ENCODE peak calls at places on chromosomes 3 and 15, in ten cellular contexts. One of them, this sample, is unnamed.

GRCh38 chr3:126685493-126685892 is 18.5 kb upstream of the CHCHD6 start:
- DNase-seq in aorta: no peak
- DNase-seq in left cardiac atrium: no peak
- DNase-seq in activated naive CD8-positive, alpha-beta T cell treated with anti-CD3 and anti-CD28 coated beads, Interleukin-2, amount 50 U/mL, for 16 hours: no peak
- DNase-seq in foreskin keratinocyte: no peak
- DNase-seq in neural progenitor cell: no peak
- DNase-seq in SHP77 treated with DMSO at 0.1 percent for 48 hours: no peak
- DNase-seq in glutamatergic neuron: no peak
- DNase-seq in HL-60: no peak
- DNase-seq in HEK293T: no peak
- DNase-seq in this sample: no peak

GRCh38 chr15:75028991-75029377 is 5.6 kb downstream of the PPCDC start:
- DNase-seq in aorta: no peak
- DNase-seq in left cardiac atrium: no peak
- DNase-seq in activated naive CD8-positive, alpha-beta T cell treated with anti-CD3 and anti-CD28 coated beads, Interleukin-2, amount 50 U/mL, for 16 hours: no peak
- DNase-seq in foreskin keratinocyte: no peak
- DNase-seq in neural progenitor cell: no peak
- DNase-seq in SHP77 treated with DMSO at 0.1 percent for 48 hours: no peak
- DNase-seq in glutamatergic neuron: no peak
- DNase-seq in HL-60: no peak
- DNase-seq in HEK293T: no peak
- DNase-seq in this sample: no peak

GRCh38 chr3:96430019-96430541 is 384.3 kb upstream of the EPHA6 start:
- DNase-seq in aorta: no peak
- DNase-seq in left cardiac atrium: no peak
- DNase-seq in activated naive CD8-positive, alpha-beta T cell treated with anti-CD3 and anti-CD28 coated beads, Interleukin-2, amount 50 U/mL, for 16 hours: no peak
- DNase-seq in foreskin keratinocyte: peak; percentile 46
- DNase-seq in neural progenitor cell: no peak
- DNase-seq in SHP77 treated with DMSO at 0.1 percent for 48 hours: no peak
- DNase-seq in glutamatergic neuron: no peak
- DNase-seq in HL-60: no peak
- DNase-seq in HEK293T: no peak
- DNase-seq in this sample: no peak

GRCh38 chr3:113240841-113241240 is 29.5 kb downstream of the BOC start:
- DNase-seq in aorta: no peak
- DNase-seq in left cardiac atrium: no peak
- DNase-seq in activated naive CD8-positive, alpha-beta T cell treated with anti-CD3 and anti-CD28 coated beads, Interleukin-2, amount 50 U/mL, for 16 hours: no peak
- DNase-seq in foreskin keratinocyte: no peak
- DNase-seq in neural progenitor cell: no peak
- DNase-seq in SHP77 treated with DMSO at 0.1 percent for 48 hours: no peak
- DNase-seq in glutamatergic neuron: no peak
- DNase-seq in HL-60: no peak
- DNase-seq in HEK293T: no peak
- DNase-seq in this sample: no peak

GRCh38 chr3:121330586-121330985 is 215.2 kb downstream of the POLQ start:
- DNase-seq in aorta: no peak
- DNase-seq in left cardiac atrium: no peak
- DNase-seq in activated naive CD8-positive, alpha-beta T cell treated with anti-CD3 and anti-CD28 coated beads, Interleukin-2, amount 50 U/mL, for 16 hours: no peak
- DNase-seq in foreskin keratinocyte: no peak
- DNase-seq in neural progenitor cell: no peak
- DNase-seq in SHP77 treated with DMSO at 0.1 percent for 48 hours: no peak
- DNase-seq in glutamatergic neuron: no peak
- DNase-seq in HL-60: no peak
- DNase-seq in HEK293T: no peak
- DNase-seq in this sample: no peak

GRCh38 chr3:180059351-180059750 is 22.6 kb upstream of the PEX5L start:
- DNase-seq in aorta: no peak
- DNase-seq in left cardiac atrium: no peak
- DNase-seq in activated naive CD8-positive, alpha-beta T cell treated with anti-CD3 and anti-CD28 coated beads, Interleukin-2, amount 50 U/mL, for 16 hours: no peak
- DNase-seq in foreskin keratinocyte: peak; percentile 47
- DNase-seq in neural progenitor cell: no peak
- DNase-seq in SHP77 treated with DMSO at 0.1 percent for 48 hours: no peak
- DNase-seq in glutamatergic neuron: no peak
- DNase-seq in HL-60: no peak
- DNase-seq in HEK293T: no peak
- DNase-seq in this sample: no peak

GRCh38 chr3:195847061-195847950 is 35.6 kb upstream of the MUC4 start:
- DNase-seq in aorta: no peak
- DNase-seq in left cardiac atrium: no peak
- DNase-seq in activated naive CD8-positive, alpha-beta T cell treated with anti-CD3 and anti-CD28 coated beads, Interleukin-2, amount 50 U/mL, for 16 hours: no peak
- DNase-seq in foreskin keratinocyte: no peak
- DNase-seq in neural progenitor cell: no peak
- DNase-seq in SHP77 treated with DMSO at 0.1 percent for 48 hours: no peak
- DNase-seq in glutamatergic neuron: no peak
- DNase-seq in HL-60: no peak
- DNase-seq in HEK293T: no peak
- DNase-seq in this sample: no peak

GRCh38 chr3:155746703-155747102 is 1.8 kb upstream of the PLCH1 start:
- DNase-seq in aorta: no peak
- DNase-seq in left cardiac atrium: no peak
- DNase-seq in activated naive CD8-positive, alpha-beta T cell treated with anti-CD3 and anti-CD28 coated beads, Interleukin-2, amount 50 U/mL, for 16 hours: no peak
- DNase-seq in foreskin keratinocyte: no peak
- DNase-seq in neural progenitor cell: peak; percentile 37
- DNase-seq in SHP77 treated with DMSO at 0.1 percent for 48 hours: no peak
- DNase-seq in glutamatergic neuron: no peak
- DNase-seq in HL-60: no peak
- DNase-seq in HEK293T: no peak
- DNase-seq in this sample: no peak

GRCh38 chr3:185729335-185729715 is 95.5 kb downstream of the IGF2BP2 start:
- DNase-seq in aorta: no peak
- DNase-seq in left cardiac atrium: no peak
- DNase-seq in activated naive CD8-positive, alpha-beta T cell treated with anti-CD3 and anti-CD28 coated beads, Interleukin-2, amount 50 U/mL, for 16 hours: no peak
- DNase-seq in foreskin keratinocyte: peak; percentile 92
- DNase-seq in neural progenitor cell: no peak
- DNase-seq in SHP77 treated with DMSO at 0.1 percent for 48 hours: no peak
- DNase-seq in glutamatergic neuron: no peak
- DNase-seq in HL-60: peak; percentile 41
- DNase-seq in HEK293T: no peak
- DNase-seq in this sample: no peak

GRCh38 chr15:38193496-38193895 is 59.1 kb upstream of the SPRED1 start:
- DNase-seq in aorta: no peak
- DNase-seq in left cardiac atrium: no peak
- DNase-seq in activated naive CD8-positive, alpha-beta T cell treated with anti-CD3 and anti-CD28 coated beads, Interleukin-2, amount 50 U/mL, for 16 hours: no peak
- DNase-seq in foreskin keratinocyte: no peak
- DNase-seq in neural progenitor cell: no peak
- DNase-seq in SHP77 treated with DMSO at 0.1 percent for 48 hours: no peak
- DNase-seq in glutamatergic neuron: no peak
- DNase-seq in HL-60: no peak
- DNase-seq in HEK293T: no peak
- DNase-seq in this sample: no peak

GRCh38 chr15:48096813-48097212 is 24.0 kb upstream of the SLC24A5 start:
- DNase-seq in aorta: no peak
- DNase-seq in left cardiac atrium: no peak
- DNase-seq in activated naive CD8-positive, alpha-beta T cell treated with anti-CD3 and anti-CD28 coated beads, Interleukin-2, amount 50 U/mL, for 16 hours: no peak
- DNase-seq in foreskin keratinocyte: peak; percentile 96
- DNase-seq in neural progenitor cell: no peak
- DNase-seq in SHP77 treated with DMSO at 0.1 percent for 48 hours: no peak
- DNase-seq in glutamatergic neuron: no peak
- DNase-seq in HL-60: no peak
- DNase-seq in HEK293T: no peak
- DNase-seq in this sample: no peak

GRCh38 chr15:81072551-81072950 is 61.5 kb upstream of the CFAP161 start:
- DNase-seq in aorta: no peak
- DNase-seq in left cardiac atrium: no peak
- DNase-seq in activated naive CD8-positive, alpha-beta T cell treated with anti-CD3 and anti-CD28 coated beads, Interleukin-2, amount 50 U/mL, for 16 hours: no peak
- DNase-seq in foreskin keratinocyte: peak; percentile 5
- DNase-seq in neural progenitor cell: no peak
- DNase-seq in SHP77 treated with DMSO at 0.1 percent for 48 hours: no peak
- DNase-seq in glutamatergic neuron: no peak
- DNase-seq in HL-60: no peak
- DNase-seq in HEK293T: no peak
- DNase-seq in this sample: no peak

GRCh38 chr3:179826247-179826637 is 173.4 kb downstream of the USP13 start:
- DNase-seq in aorta: no peak
- DNase-seq in left cardiac atrium: no peak
- DNase-seq in activated naive CD8-positive, alpha-beta T cell treated with anti-CD3 and anti-CD28 coated beads, Interleukin-2, amount 50 U/mL, for 16 hours: no peak
- DNase-seq in foreskin keratinocyte: no peak
- DNase-seq in neural progenitor cell: no peak
- DNase-seq in SHP77 treated with DMSO at 0.1 percent for 48 hours: no peak
- DNase-seq in glutamatergic neuron: no peak
- DNase-seq in HL-60: no peak
- DNase-seq in HEK293T: no peak
- DNase-seq in this sample: no peak

GRCh38 chr3:32913790-32914446 is 37.5 kb upstream of the CCR4 start:
- DNase-seq in aorta: peak; percentile 82
- DNase-seq in left cardiac atrium: peak; percentile 41
- DNase-seq in activated naive CD8-positive, alpha-beta T cell treated with anti-CD3 and anti-CD28 coated beads, Interleukin-2, amount 50 U/mL, for 16 hours: no peak
- DNase-seq in foreskin keratinocyte: peak; percentile 85
- DNase-seq in neural progenitor cell: no peak
- DNase-seq in SHP77 treated with DMSO at 0.1 percent for 48 hours: no peak
- DNase-seq in glutamatergic neuron: no peak
- DNase-seq in HL-60: no peak
- DNase-seq in HEK293T: no peak
- DNase-seq in this sample: no peak

GRCh38 chr3:73484656-73485248 is 140.0 kb downstream of the PDZRN3 start:
- DNase-seq in aorta: no peak
- DNase-seq in left cardiac atrium: no peak
- DNase-seq in activated naive CD8-positive, alpha-beta T cell treated with anti-CD3 and anti-CD28 coated beads, Interleukin-2, amount 50 U/mL, for 16 hours: no peak
- DNase-seq in foreskin keratinocyte: peak; percentile 2
- DNase-seq in neural progenitor cell: no peak
- DNase-seq in SHP77 treated with DMSO at 0.1 percent for 48 hours: no peak
- DNase-seq in glutamatergic neuron: no peak
- DNase-seq in HL-60: no peak
- DNase-seq in HEK293T: no peak
- DNase-seq in this sample: no peak

GRCh38 chr3:102827386-102827785 is 392.6 kb downstream of the ZPLD1 start:
- DNase-seq in aorta: no peak
- DNase-seq in left cardiac atrium: no peak
- DNase-seq in activated naive CD8-positive, alpha-beta T cell treated with anti-CD3 and anti-CD28 coated beads, Interleukin-2, amount 50 U/mL, for 16 hours: no peak
- DNase-seq in foreskin keratinocyte: no peak
- DNase-seq in neural progenitor cell: no peak
- DNase-seq in SHP77 treated with DMSO at 0.1 percent for 48 hours: no peak
- DNase-seq in glutamatergic neuron: no peak
- DNase-seq in HL-60: no peak
- DNase-seq in HEK293T: no peak
- DNase-seq in this sample: no peak

GRCh38 chr15:72169236-72169920 is 28.2 kb downstream of the GRAMD2A start:
- DNase-seq in aorta: peak; percentile 62
- DNase-seq in left cardiac atrium: no peak
- DNase-seq in activated naive CD8-positive, alpha-beta T cell treated with anti-CD3 and anti-CD28 coated beads, Interleukin-2, amount 50 U/mL, for 16 hours: no peak
- DNase-seq in foreskin keratinocyte: no peak
- DNase-seq in neural progenitor cell: no peak
- DNase-seq in SHP77 treated with DMSO at 0.1 percent for 48 hours: no peak
- DNase-seq in glutamatergic neuron: no peak
- DNase-seq in HL-60: no peak
- DNase-seq in HEK293T: no peak
- DNase-seq in this sample: no peak

GRCh38 chr3:159607856-159608255 is 380.8 kb upstream of the IL12A start:
- DNase-seq in aorta: no peak
- DNase-seq in left cardiac atrium: no peak
- DNase-seq in activated naive CD8-positive, alpha-beta T cell treated with anti-CD3 and anti-CD28 coated beads, Interleukin-2, amount 50 U/mL, for 16 hours: no peak
- DNase-seq in foreskin keratinocyte: no peak
- DNase-seq in neural progenitor cell: no peak
- DNase-seq in SHP77 treated with DMSO at 0.1 percent for 48 hours: no peak
- DNase-seq in glutamatergic neuron: no peak
- DNase-seq in HL-60: no peak
- DNase-seq in HEK293T: no peak
- DNase-seq in this sample: no peak

GRCh38 chr3:174202561-174202960 is 656.6 kb upstream of the NAALADL2 start:
- DNase-seq in aorta: no peak
- DNase-seq in left cardiac atrium: no peak
- DNase-seq in activated naive CD8-positive, alpha-beta T cell treated with anti-CD3 and anti-CD28 coated beads, Interleukin-2, amount 50 U/mL, for 16 hours: no peak
- DNase-seq in foreskin keratinocyte: peak; percentile 15
- DNase-seq in neural progenitor cell: no peak
- DNase-seq in SHP77 treated with DMSO at 0.1 percent for 48 hours: no peak
- DNase-seq in glutamatergic neuron: no peak
- DNase-seq in HL-60: no peak
- DNase-seq in HEK293T: no peak
- DNase-seq in this sample: no peak

GRCh38 chr3:12939137-12939536 is 97.8 kb upstream of the RPL32 start:
- DNase-seq in aorta: no peak
- DNase-seq in left cardiac atrium: no peak
- DNase-seq in activated naive CD8-positive, alpha-beta T cell treated with anti-CD3 and anti-CD28 coated beads, Interleukin-2, amount 50 U/mL, for 16 hours: no peak
- DNase-seq in foreskin keratinocyte: no peak
- DNase-seq in neural progenitor cell: no peak
- DNase-seq in SHP77 treated with DMSO at 0.1 percent for 48 hours: no peak
- DNase-seq in glutamatergic neuron: no peak
- DNase-seq in HL-60: no peak
- DNase-seq in HEK293T: no peak
- DNase-seq in this sample: no peak

GRCh38 chr3:49017646-49017977 is 768 bp downstream of the DALRD3 start:
- DNase-seq in aorta: no peak
- DNase-seq in left cardiac atrium: no peak
- DNase-seq in activated naive CD8-positive, alpha-beta T cell treated with anti-CD3 and anti-CD28 coated beads, Interleukin-2, amount 50 U/mL, for 16 hours: no peak
- DNase-seq in foreskin keratinocyte: no peak
- DNase-seq in neural progenitor cell: no peak
- DNase-seq in SHP77 treated with DMSO at 0.1 percent for 48 hours: no peak
- DNase-seq in glutamatergic neuron: no peak
- DNase-seq in HL-60: peak; percentile 69
- DNase-seq in HEK293T: no peak
- DNase-seq in this sample: no peak

GRCh38 chr3:165404357-165405042 is 208.3 kb upstream of the SLITRK3 start:
- DNase-seq in aorta: no peak
- DNase-seq in left cardiac atrium: no peak
- DNase-seq in activated naive CD8-positive, alpha-beta T cell treated with anti-CD3 and anti-CD28 coated beads, Interleukin-2, amount 50 U/mL, for 16 hours: no peak
- DNase-seq in foreskin keratinocyte: no peak
- DNase-seq in neural progenitor cell: no peak
- DNase-seq in SHP77 treated with DMSO at 0.1 percent for 48 hours: no peak
- DNase-seq in glutamatergic neuron: no peak
- DNase-seq in HL-60: no peak
- DNase-seq in HEK293T: no peak
- DNase-seq in this sample: no peak

GRCh38 chr3:46353639-46354410 is at the start of gene CCR2:
- DNase-seq in aorta: no peak
- DNase-seq in left cardiac atrium: no peak
- DNase-seq in activated naive CD8-positive, alpha-beta T cell treated with anti-CD3 and anti-CD28 coated beads, Interleukin-2, amount 50 U/mL, for 16 hours: no peak
- DNase-seq in foreskin keratinocyte: peak; percentile 36
- DNase-seq in neural progenitor cell: no peak
- DNase-seq in SHP77 treated with DMSO at 0.1 percent for 48 hours: no peak
- DNase-seq in glutamatergic neuron: no peak
- DNase-seq in HL-60: peak; percentile 68
- DNase-seq in HEK293T: no peak
- DNase-seq in this sample: no peak

GRCh38 chr15:75647370-75648155 is at the start of gene SNX33:
- DNase-seq in aorta: peak; percentile 95
- DNase-seq in left cardiac atrium: peak; percentile 90
- DNase-seq in activated naive CD8-positive, alpha-beta T cell treated with anti-CD3 and anti-CD28 coated beads, Interleukin-2, amount 50 U/mL, for 16 hours: peak; percentile 16
- DNase-seq in foreskin keratinocyte: peak; percentile 76
- DNase-seq in neural progenitor cell: peak; percentile 95
- DNase-seq in SHP77 treated with DMSO at 0.1 percent for 48 hours: no peak
- DNase-seq in glutamatergic neuron: peak; percentile 77
- DNase-seq in HL-60: peak; percentile 78
- DNase-seq in HEK293T: peak; percentile 78
- DNase-seq in this sample: peak; percentile 49

GRCh38 chr15:50107591-50108408 is 11.2 kb downstream of the ATP8B4 start:
- DNase-seq in aorta: no peak
- DNase-seq in left cardiac atrium: no peak
- DNase-seq in activated naive CD8-positive, alpha-beta T cell treated with anti-CD3 and anti-CD28 coated beads, Interleukin-2, amount 50 U/mL, for 16 hours: no peak
- DNase-seq in foreskin keratinocyte: no peak
- DNase-seq in neural progenitor cell: no peak
- DNase-seq in SHP77 treated with DMSO at 0.1 percent for 48 hours: no peak
- DNase-seq in glutamatergic neuron: no peak
- DNase-seq in HL-60: peak; percentile 90
- DNase-seq in HEK293T: no peak
- DNase-seq in this sample: no peak

GRCh38 chr15:98653686-98654085 is 5.3 kb downstream of the IGF1R start:
- DNase-seq in aorta: no peak
- DNase-seq in left cardiac atrium: no peak
- DNase-seq in activated naive CD8-positive, alpha-beta T cell treated with anti-CD3 and anti-CD28 coated beads, Interleukin-2, amount 50 U/mL, for 16 hours: no peak
- DNase-seq in foreskin keratinocyte: no peak
- DNase-seq in neural progenitor cell: no peak
- DNase-seq in SHP77 treated with DMSO at 0.1 percent for 48 hours: no peak
- DNase-seq in glutamatergic neuron: no peak
- DNase-seq in HL-60: peak; percentile 37
- DNase-seq in HEK293T: no peak
- DNase-seq in this sample: no peak

GRCh38 chr3:38992117-38992779 is 59.5 kb downstream of the SCN11A start:
- DNase-seq in aorta: no peak
- DNase-seq in left cardiac atrium: no peak
- DNase-seq in activated naive CD8-positive, alpha-beta T cell treated with anti-CD3 and anti-CD28 coated beads, Interleukin-2, amount 50 U/mL, for 16 hours: no peak
- DNase-seq in foreskin keratinocyte: peak; percentile 92
- DNase-seq in neural progenitor cell: no peak
- DNase-seq in SHP77 treated with DMSO at 0.1 percent for 48 hours: no peak
- DNase-seq in glutamatergic neuron: no peak
- DNase-seq in HL-60: no peak
- DNase-seq in HEK293T: no peak
- DNase-seq in this sample: no peak

GRCh38 chr3:81565066-81565465 is 196.4 kb downstream of the GBE1 start:
- DNase-seq in aorta: no peak
- DNase-seq in left cardiac atrium: no peak
- DNase-seq in activated naive CD8-positive, alpha-beta T cell treated with anti-CD3 and anti-CD28 coated beads, Interleukin-2, amount 50 U/mL, for 16 hours: no peak
- DNase-seq in foreskin keratinocyte: peak; percentile 60
- DNase-seq in neural progenitor cell: no peak
- DNase-seq in SHP77 treated with DMSO at 0.1 percent for 48 hours: no peak
- DNase-seq in glutamatergic neuron: no peak
- DNase-seq in HL-60: no peak
- DNase-seq in HEK293T: no peak
- DNase-seq in this sample: no peak